ENCODE peak calls at places on chromosomes 2 and 18, in seven cellular contexts. One of them, this sample, is unnamed.

GRCh38 chr2:179861027-179861776 is at the start of gene ZNF385B:
- DNase-seq in germinal center: peak
- DNase-seq in activated CD8-positive, alpha-beta memory T cell treated with anti-CD3 and anti-CD28 coated beads for 24 hours: no peak
- DNase-seq in occipital lobe: no peak
- DNase-seq in activated effector memory CD4-positive, alpha-beta T cell treated with anti-CD3 and anti-CD28 coated beads, Interleukin-2, amount 50 U/mL, for 16 hours: no peak
- DNase-seq in SJSA1: peak
- DNase-seq in non-pigmented ciliary epithelial cell: no peak
- DNase-seq in this sample: peak

GRCh38 chr2:216807861-216808272 is 52.0 kb downstream of the TNP1 start:
- DNase-seq in activated effector memory CD4-positive, alpha-beta T cell treated with anti-CD3 and anti-CD28 coated beads, Interleukin-2, amount 50 U/mL, for 16 hours: no peak
- DNase-seq in occipital lobe: no peak
- DNase-seq in activated CD8-positive, alpha-beta memory T cell treated with anti-CD3 and anti-CD28 coated beads for 24 hours: no peak
- DNase-seq in germinal center: no peak
- DNase-seq in non-pigmented ciliary epithelial cell: no peak
- DNase-seq in SJSA1: peak
- DNase-seq in this sample: no peak

GRCh38 chr2:219500135-219500534 is 1.4 kb downstream of the GMPPA start:
- DNase-seq in activated effector memory CD4-positive, alpha-beta T cell treated with anti-CD3 and anti-CD28 coated beads, Interleukin-2, amount 50 U/mL, for 16 hours: no peak
- DNase-seq in non-pigmented ciliary epithelial cell: no peak
- DNase-seq in activated CD8-positive, alpha-beta memory T cell treated with anti-CD3 and anti-CD28 coated beads for 24 hours: no peak
- DNase-seq in occipital lobe: no peak
- DNase-seq in germinal center: no peak
- DNase-seq in SJSA1: no peak
- DNase-seq in this sample: no peak

GRCh38 chr2:239360421-239361310 is 40.2 kb downstream of the HDAC4 start:
- DNase-seq in germinal center: no peak
- DNase-seq in occipital lobe: no peak
- DNase-seq in activated effector memory CD4-positive, alpha-beta T cell treated with anti-CD3 and anti-CD28 coated beads, Interleukin-2, amount 50 U/mL, for 16 hours: no peak
- DNase-seq in activated CD8-positive, alpha-beta memory T cell treated with anti-CD3 and anti-CD28 coated beads for 24 hours: peak
- DNase-seq in non-pigmented ciliary epithelial cell: no peak
- DNase-seq in SJSA1: no peak
- DNase-seq in this sample: no peak

GRCh38 chr18:36733150-36733549 is 95.7 kb downstream of the TPGS2 start:
- DNase-seq in SJSA1: no peak
- DNase-seq in occipital lobe: no peak
- DNase-seq in activated CD8-positive, alpha-beta memory T cell treated with anti-CD3 and anti-CD28 coated beads for 24 hours: no peak
- DNase-seq in activated effector memory CD4-positive, alpha-beta T cell treated with anti-CD3 and anti-CD28 coated beads, Interleukin-2, amount 50 U/mL, for 16 hours: no peak
- DNase-seq in non-pigmented ciliary epithelial cell: no peak
- DNase-seq in germinal center: no peak
- DNase-seq in this sample: peak

GRCh38 chr2:198756166-198756565 is 701.6 kb downstream of the SATB2 start:
- DNase-seq in SJSA1: no peak
- DNase-seq in occipital lobe: no peak
- DNase-seq in germinal center: no peak
- DNase-seq in activated CD8-positive, alpha-beta memory T cell treated with anti-CD3 and anti-CD28 coated beads for 24 hours: no peak
- DNase-seq in activated effector memory CD4-positive, alpha-beta T cell treated with anti-CD3 and anti-CD28 coated beads, Interleukin-2, amount 50 U/mL, for 16 hours: no peak
- DNase-seq in non-pigmented ciliary epithelial cell: no peak
- DNase-seq in this sample: no peak

GRCh38 chr2:197805598-197806316 is 1.4 kb downstream of the PLCL1 start:
- DNase-seq in non-pigmented ciliary epithelial cell: no peak
- DNase-seq in activated effector memory CD4-positive, alpha-beta T cell treated with anti-CD3 and anti-CD28 coated beads, Interleukin-2, amount 50 U/mL, for 16 hours: no peak
- DNase-seq in occipital lobe: no peak
- DNase-seq in SJSA1: peak
- DNase-seq in germinal center: no peak
- DNase-seq in activated CD8-positive, alpha-beta memory T cell treated with anti-CD3 and anti-CD28 coated beads for 24 hours: no peak
- DNase-seq in this sample: no peak

GRCh38 chr2:219765236-219765635 is 137.8 kb downstream of the SLC4A3 start:
- DNase-seq in non-pigmented ciliary epithelial cell: no peak
- DNase-seq in activated effector memory CD4-positive, alpha-beta T cell treated with anti-CD3 and anti-CD28 coated beads, Interleukin-2, amount 50 U/mL, for 16 hours: no peak
- DNase-seq in activated CD8-positive, alpha-beta memory T cell treated with anti-CD3 and anti-CD28 coated beads for 24 hours: no peak
- DNase-seq in germinal center: no peak
- DNase-seq in SJSA1: no peak
- DNase-seq in occipital lobe: no peak
- DNase-seq in this sample: peak

GRCh38 chr18:9731380-9731779 is 23.3 kb downstream of the RAB31 start:
- DNase-seq in occipital lobe: no peak
- DNase-seq in non-pigmented ciliary epithelial cell: peak
- DNase-seq in germinal center: no peak
- DNase-seq in activated CD8-positive, alpha-beta memory T cell treated with anti-CD3 and anti-CD28 coated beads for 24 hours: peak
- DNase-seq in SJSA1: no peak
- DNase-seq in activated effector memory CD4-positive, alpha-beta T cell treated with anti-CD3 and anti-CD28 coated beads, Interleukin-2, amount 50 U/mL, for 16 hours: no peak
- DNase-seq in this sample: no peak